ENCODE peak calls at places on chromosomes 6 and 20, in four cellular contexts. One of them, this sample, is unnamed. For H3K4me1, the result is how much of the 10 kb centered on the place peaks cover.

GRCh38 chr6:33738879-33739278 is 7.8 kb downstream of the IP6K3 start:
- DNase-seq in SK-N-SH: no peak
- DNase-seq in heart left ventricle: no peak
- DNase-seq in sigmoid colon: no peak
- DNase-seq in this sample: no peak

GRCh38 chr6:14200047-14200446 is 82.5 kb downstream of the CD83 start:
- DNase-seq in sigmoid colon: no peak
- DNase-seq in SK-N-SH: no peak
- DNase-seq in heart left ventricle: no peak
- DNase-seq in this sample: no peak

GRCh38 chr6:47700596-47700995 is 2.2 kb downstream of the ADGRF4 start:
- DNase-seq in SK-N-SH: no peak
- DNase-seq in heart left ventricle: no peak
- DNase-seq in sigmoid colon: no peak
- DNase-seq in this sample: no peak

GRCh38 chr20:19252670-19253120 is 40.3 kb downstream of the SLC24A3 start:
- DNase-seq in sigmoid colon: peak
- DNase-seq in SK-N-SH: no peak
- DNase-seq in heart left ventricle: no peak
- DNase-seq in this sample: no peak

GRCh38 chr6:169950558-169950957 is 199.1 kb downstream of the ERMARD start:
- DNase-seq in SK-N-SH: no peak
- DNase-seq in sigmoid colon: no peak
- DNase-seq in heart left ventricle: no peak
- DNase-seq in this sample: no peak

GRCh38 chr6:151196571-151196970 is 43.2 kb upstream of the AKAP12 start:
- DNase-seq in sigmoid colon: peak
- DNase-seq in SK-N-SH: no peak
- DNase-seq in heart left ventricle: peak
- DNase-seq in this sample: peak

GRCh38 chr20:5531318-5532081 is 214.7 kb upstream of the PROKR2 start:
- DNase-seq in SK-N-SH: no peak
- DNase-seq in sigmoid colon: no peak
- DNase-seq in heart left ventricle: no peak
- DNase-seq in this sample: no peak

GRCh38 chr20:57215826-57216471 is 50.5 kb downstream of the BMP7 start:
- DNase-seq in heart left ventricle: no peak
- DNase-seq in sigmoid colon: no peak
- DNase-seq in SK-N-SH: no peak
- DNase-seq in this sample: no peak

GRCh38 chr6:30007132-30007764 is 53.8 kb upstream of the POLR1H start:
- DNase-seq in SK-N-SH: no peak
- DNase-seq in heart left ventricle: no peak
- DNase-seq in sigmoid colon: peak
- DNase-seq in this sample: peak

GRCh38 chr6:36676142-36677058 is 2.1 kb upstream of the CDKN1A start:
- DNase-seq in SK-N-SH: peak
- DNase-seq in heart left ventricle: no peak
- DNase-seq in sigmoid colon: no peak
- DNase-seq in this sample: no peak

GRCh38 chr6:100427452-100427851 is 37.3 kb downstream of the SIM1 start:
- DNase-seq in sigmoid colon: no peak
- DNase-seq in heart left ventricle: no peak
- DNase-seq in SK-N-SH: no peak
- DNase-seq in this sample: no peak

GRCh38 chr6:51559059-51559458 is 528.4 kb downstream of the PKHD1 start:
- DNase-seq in SK-N-SH: no peak
- DNase-seq in sigmoid colon: no peak
- DNase-seq in heart left ventricle: no peak
- DNase-seq in this sample: no peak

GRCh38 chr6:113120577-113121285 is 736.4 kb upstream of the MARCKS start:
- DNase-seq in sigmoid colon: no peak
- DNase-seq in heart left ventricle: no peak
- DNase-seq in SK-N-SH: no peak
- DNase-seq in this sample: no peak

GRCh38 chr20:19750907-19751636 is 7.0 kb upstream of the RIN2 start:
- DNase-seq in heart left ventricle: no peak
- DNase-seq in sigmoid colon: no peak
- DNase-seq in SK-N-SH: peak
- DNase-seq in this sample: no peak

GRCh38 chr6:133641111-133641510 is 247.8 kb upstream of the TCF21 start:
- DNase-seq in heart left ventricle: no peak
- DNase-seq in SK-N-SH: no peak
- DNase-seq in sigmoid colon: no peak
- DNase-seq in this sample: no peak

GRCh38 chr6:17945111-17945510 is 42.3 kb downstream of the KIF13A start:
- DNase-seq in SK-N-SH: no peak
- DNase-seq in sigmoid colon: no peak
- DNase-seq in heart left ventricle: no peak
- DNase-seq in this sample: no peak

GRCh38 chr20:63417213-63418120 is 55.0 kb downstream of the KCNQ2 start:
- DNase-seq in sigmoid colon: no peak
- DNase-seq in heart left ventricle: no peak
- DNase-seq in SK-N-SH: no peak
- DNase-seq in this sample: no peak

GRCh38 chr6:5665173-5665572 is 341.6 kb downstream of the NRN1 start:
- DNase-seq in heart left ventricle: no peak
- DNase-seq in SK-N-SH: no peak
- DNase-seq in sigmoid colon: no peak
- DNase-seq in this sample: no peak

GRCh38 chr6:6546318-6547110 is 42.0 kb upstream of the LY86 start:
- DNase-seq in SK-N-SH: peak
- DNase-seq in heart left ventricle: peak
- DNase-seq in sigmoid colon: no peak
- DNase-seq in this sample: peak

GRCh38 chr6:336159-337114 is 44.1 kb downstream of the DUSP22 start:
- DNase-seq in SK-N-SH: no peak
- DNase-seq in heart left ventricle: no peak
- DNase-seq in sigmoid colon: no peak
- DNase-seq in this sample: peak

GRCh38 chr6:97203343-97203742 is 79.7 kb downstream of the MMS22L start:
- DNase-seq in sigmoid colon: no peak
- DNase-seq in SK-N-SH: peak
- DNase-seq in heart left ventricle: no peak
- DNase-seq in this sample: no peak

GRCh38 chr6:93366506-93366905 is 52.9 kb downstream of the EPHA7 start:
- DNase-seq in sigmoid colon: no peak
- DNase-seq in heart left ventricle: no peak
- DNase-seq in SK-N-SH: no peak
- DNase-seq in this sample: no peak

GRCh38 chr6:38208028-38208427 is 388.5 kb downstream of the ZFAND3 start:
- DNase-seq in SK-N-SH: no peak
- DNase-seq in heart left ventricle: no peak
- DNase-seq in sigmoid colon: no peak
- DNase-seq in this sample: no peak

GRCh38 chr6:37354526-37355384 is 972 bp downstream of the RNF8 start:
- DNase-seq in sigmoid colon: peak
- DNase-seq in heart left ventricle: no peak
- DNase-seq in SK-N-SH: peak
- DNase-seq in this sample: peak

GRCh38 chr6:168054663-168055560 is 24.1 kb downstream of the FRMD1 start:
- DNase-seq in SK-N-SH: no peak
- DNase-seq in heart left ventricle: peak
- DNase-seq in sigmoid colon: no peak
- DNase-seq in this sample: peak

GRCh38 chr20:43812216-43812615 is 85.4 kb upstream of the GTSF1L start:
- DNase-seq in heart left ventricle: no peak
- DNase-seq in sigmoid colon: no peak
- DNase-seq in SK-N-SH: no peak
- DNase-seq in this sample: no peak

GRCh38 chr20:49278817-49279676 is 1.2 kb upstream of the ZNFX1 start:
- DNase-seq in heart left ventricle: peak
- DNase-seq in sigmoid colon: no peak
- DNase-seq in SK-N-SH: no peak
- DNase-seq in this sample: peak

GRCh38 chr6:148925701-148926100 is 178.9 kb downstream of the UST start:
- DNase-seq in SK-N-SH: no peak
- DNase-seq in heart left ventricle: no peak
- DNase-seq in sigmoid colon: no peak
- DNase-seq in this sample: no peak

GRCh38 chr6:129863664-129864063 is 2.5 kb upstream of the TMEM244 start:
- DNase-seq in heart left ventricle: no peak
- DNase-seq in sigmoid colon: no peak
- DNase-seq in SK-N-SH: no peak
- DNase-seq in this sample: no peak

GRCh38 chr6:21138359-21139094 is 455.0 kb upstream of the SOX4 start:
- DNase-seq in sigmoid colon: no peak
- DNase-seq in SK-N-SH: no peak
- DNase-seq in heart left ventricle: no peak
- DNase-seq in this sample: no peak

GRCh38 chr6:66961191-66961590 is 1254.2 kb upstream of the EYS start:
- DNase-seq in heart left ventricle: no peak
- DNase-seq in SK-N-SH: no peak
- DNase-seq in sigmoid colon: no peak
- DNase-seq in this sample: no peak

GRCh38 chr20:3213226-3213625 is 3.9 kb downstream of the ITPA start:
- DNase-seq in sigmoid colon: no peak
- DNase-seq in SK-N-SH: no peak
- DNase-seq in heart left ventricle: no peak
- DNase-seq in this sample: no peak

GRCh38 chr6:61867635-61868034 is 418.4 kb downstream of the KHDRBS2 start:
- DNase-seq in heart left ventricle: no peak
- DNase-seq in sigmoid colon: peak
- DNase-seq in SK-N-SH: no peak
- DNase-seq in this sample: peak

GRCh38 chr6:157667211-157668033 is 155.6 kb upstream of the SNX9 start:
- DNase-seq in SK-N-SH: peak
- DNase-seq in heart left ventricle: peak
- DNase-seq in sigmoid colon: peak
- DNase-seq in this sample: no peak

GRCh38 chr6:168198302-168199180 is 119.5 kb upstream of the FRMD1 start:
- DNase-seq in heart left ventricle: no peak
- DNase-seq in SK-N-SH: no peak
- DNase-seq in sigmoid colon: peak
- DNase-seq in this sample: peak

GRCh38 chr20:57061058-57061900 is 205.2 kb downstream of the BMP7 start:
- DNase-seq in heart left ventricle: no peak
- DNase-seq in SK-N-SH: peak
- DNase-seq in sigmoid colon: peak
- DNase-seq in this sample: no peak

GRCh38 chr6:31125586-31126363 is 5.5 kb upstream of the CDSN start:
- DNase-seq in sigmoid colon: no peak
- DNase-seq in SK-N-SH: no peak
- DNase-seq in heart left ventricle: peak
- DNase-seq in this sample: no peak

DNA sequence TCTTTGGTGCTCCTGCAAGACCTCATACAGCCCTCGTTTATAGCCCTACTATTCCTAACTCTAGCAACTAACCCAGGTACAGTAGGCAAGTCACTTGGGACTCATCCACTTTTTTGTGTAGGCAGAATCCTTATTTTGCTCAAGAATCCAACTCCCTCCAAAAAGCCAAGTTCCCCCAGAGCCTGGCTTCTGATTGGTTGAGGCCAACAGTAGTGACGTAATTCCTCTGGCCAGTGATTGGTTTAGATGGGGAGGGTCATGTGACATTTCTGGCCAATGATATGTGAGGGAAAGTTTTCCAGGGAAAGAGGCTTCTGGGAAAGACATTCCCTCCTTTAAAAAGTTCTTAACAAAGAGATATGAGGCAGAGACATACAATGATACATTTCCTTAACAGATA is 32.1 kb downstream of the KIAA1755 start:
- DNase-seq in SK-N-SH: no peak
- DNase-seq in sigmoid colon: no peak
- DNase-seq in heart left ventricle: no peak
- DNase-seq in this sample: no peak
- H3K27ac ChIP-seq in SK-N-SH: no peak
- H3K27ac ChIP-seq in sigmoid colon: no peak
- H3K27ac ChIP-seq in heart left ventricle: no peak
- H3K27ac ChIP-seq in this sample: no peak

DNA sequence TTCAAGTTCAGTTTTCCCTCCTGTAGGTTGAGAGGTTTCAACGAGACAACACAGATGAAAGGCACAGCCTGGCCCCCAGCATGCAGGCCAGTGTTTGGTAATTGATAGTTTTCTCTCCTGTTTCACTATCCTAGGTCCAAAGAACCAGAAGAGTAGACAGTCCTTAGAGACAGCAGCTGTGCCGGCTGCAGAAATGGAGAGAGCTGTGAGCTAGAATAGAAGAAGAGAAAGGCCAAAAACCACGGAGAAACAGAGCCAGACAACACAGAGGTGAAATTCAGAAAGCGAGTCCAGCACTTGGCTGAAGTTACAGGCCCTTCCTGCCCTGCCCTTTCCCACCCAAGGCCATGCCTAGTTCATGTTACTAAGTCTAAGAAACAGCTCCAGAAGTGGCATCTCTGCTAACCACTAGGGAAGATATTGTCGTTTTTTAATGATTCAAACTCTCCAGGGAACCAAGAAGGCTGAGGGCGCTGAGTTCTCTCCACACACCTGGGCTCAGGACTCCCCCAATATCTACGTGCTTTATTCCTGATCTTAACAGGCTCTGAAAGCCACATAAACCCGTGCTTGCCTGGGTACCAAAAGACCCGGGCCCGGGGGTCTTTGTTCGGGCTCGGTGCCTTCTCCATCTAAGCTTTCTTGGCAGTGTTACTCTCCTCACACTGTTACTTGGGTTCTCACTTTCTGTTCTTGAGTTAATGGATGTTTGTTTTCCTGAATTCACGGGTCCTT is 16.5 kb upstream of the RBPJL start:
- DNase-seq in heart left ventricle: no peak
- DNase-seq in SK-N-SH: no peak
- DNase-seq in sigmoid colon: no peak
- DNase-seq in this sample: no peak
- H3K4me1 ChIP-seq in heart left ventricle: under half
- H3K4me1 ChIP-seq in SK-N-SH: under half
- H3K4me1 ChIP-seq in sigmoid colon: under half
- H3K4me1 ChIP-seq in this sample: under half

GRCh38 chr6:25026723-25027122 is 91.0 kb upstream of the RIPOR2 start:
- DNase-seq in sigmoid colon: no peak
- DNase-seq in heart left ventricle: no peak
- DNase-seq in SK-N-SH: no peak
- DNase-seq in this sample: no peak
- H3K27ac ChIP-seq in sigmoid colon: no peak
- H3K27ac ChIP-seq in heart left ventricle: no peak
- H3K27ac ChIP-seq in SK-N-SH: no peak
- H3K27ac ChIP-seq in this sample: no peak

DNA sequence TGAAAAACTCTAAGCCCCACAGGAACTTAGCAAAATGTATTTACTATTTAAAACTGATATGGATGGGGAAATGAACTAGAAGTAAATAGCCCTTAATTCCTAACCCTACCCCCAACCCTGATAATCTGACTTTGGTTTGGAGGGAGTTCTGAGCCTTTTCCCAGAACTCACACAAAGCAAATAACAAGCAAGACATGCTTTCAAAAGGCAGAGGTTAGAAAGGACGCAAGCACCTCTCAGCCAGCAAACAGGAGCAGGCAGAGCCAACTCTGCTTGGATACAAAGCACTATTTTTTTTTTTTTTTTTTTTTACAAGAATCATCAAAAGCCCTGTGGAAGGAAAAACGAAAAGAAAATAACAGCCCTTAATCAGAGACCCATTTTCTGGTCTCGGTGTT is 58.7 kb downstream of the SLC22A23 start:
- DNase-seq in heart left ventricle: no peak
- DNase-seq in SK-N-SH: no peak
- DNase-seq in sigmoid colon: peak
- DNase-seq in this sample: no peak
- H3K4me1 ChIP-seq in heart left ventricle: under half
- H3K4me1 ChIP-seq in SK-N-SH: under half
- H3K4me1 ChIP-seq in sigmoid colon: under half
- H3K4me1 ChIP-seq in this sample: under half

This sample was measured in right cardiac atrium.